ENCODE peak calls at places on chromosomes 12 and 14, in six cellular contexts. Y is AG09319; M is NCI-H1092 treated with DMSO at 0.1 percent for 48 hours; G is OCI-LY7; P is CD8-positive, alpha-beta memory T cell; L is HepG2. N is an unnamed sample.

GRCh38 chr12:50006754-50007442 is 18.4 kb downstream of the RACGAP1 start:
- DNase-seq in G (peak), Y (no peak), M (no peak), L (no peak), P (no peak), N (no peak)

GRCh38 chr12:87930033-87930432 is 99.2 kb downstream of the C12orf50 start:
- DNase-seq in Y (no peak), L (no peak), M (no peak), P (no peak), G (no peak), N (no peak)

GRCh38 chr14:70525691-70526090 is 9.1 kb downstream of the ADAM20 start:
- DNase-seq in G (no peak), P (no peak), L (no peak), Y (no peak), M (no peak), N (no peak)

GRCh38 chr12:26631846-26632245 is 201.1 kb downstream of the ITPR2 start:
- DNase-seq in P (no peak), L (no peak), G (no peak), Y (no peak), M (no peak), N (no peak)

GRCh38 chr12:64042901-64043300 is 179.2 kb downstream of the KICS2 start:
- DNase-seq in G (no peak), Y (peak), P (no peak), M (no peak), L (no peak), N (no peak)

GRCh38 chr14:68974759-68975347 is 4.2 kb downstream of the ACTN1 start:
- DNase-seq in P (no peak), G (no peak), M (no peak), L (no peak), Y (no peak), N (no peak)

GRCh38 chr14:21543426-21544350 is 17.5 kb upstream of the SALL2 start:
- DNase-seq in P (no peak), G (peak), M (peak), Y (no peak), L (no peak), N (no peak)

GRCh38 chr12:131829795-131830334 is 1.7 kb downstream of the MMP17 start:
- DNase-seq in M (no peak), P (no peak), L (no peak), G (no peak), Y (no peak), N (no peak)

GRCh38 chr12:109915171-109916040 is 15.3 kb downstream of the TCHP start:
- DNase-seq in G (no peak), L (no peak), P (no peak), M (no peak), Y (no peak), N (no peak)

GRCh38 chr12:53977596-53978464 is 3.1 kb upstream of the HOTAIR start:
- DNase-seq in M (no peak), G (peak), Y (no peak), L (no peak), P (no peak), N (peak)

GRCh38 chr14:21924479-21924878 is 250.9 kb upstream of the OR4E1 start:
- DNase-seq in G (peak), L (no peak), Y (no peak), M (no peak), P (peak), N (peak)

GRCh38 chr14:95238674-95239313 is 80.9 kb downstream of the CLMN start:
- DNase-seq in M (no peak), G (no peak), P (no peak), L (no peak), Y (no peak), N (no peak)

GRCh38 chr12:53596920-53597363 is 29.2 kb downstream of the ATF7 start:
- DNase-seq in Y (peak), L (no peak), P (no peak), M (peak), G (no peak), N (no peak)

GRCh38 chr12:132357623-132358186 is 28.3 kb upstream of the GALNT9 start:
- DNase-seq in P (no peak), Y (no peak), M (no peak), G (no peak), L (no peak), N (no peak)

GRCh38 chr14:76376878-76377523 is 1.1 kb downstream of the ESRRB start:
- DNase-seq in Y (no peak), P (no peak), M (no peak), L (no peak), G (no peak), N (no peak)

GRCh38 chr14:59565112-59565511 is 11.5 kb downstream of the CCDC175 start:
- DNase-seq in Y (no peak), P (no peak), G (no peak), M (no peak), L (no peak), N (no peak)

GRCh38 chr12:13205809-13206559 is 9.5 kb downstream of the EMP1 start:
- DNase-seq in M (no peak), L (no peak), P (no peak), G (no peak), Y (peak), N (no peak)